ENCODE peak calls at places on chromosomes 12 and 14, in eight cellular contexts. One of them, this sample, is unnamed.

GRCh38 chr12:57479043-57479375 is 657 bp downstream of the ARHGAP9 start:
- DNase-seq in esophagus muscularis mucosa: no peak
- DNase-seq in sigmoid colon: no peak
- DNase-seq in prostate gland: no peak
- DNase-seq in fibroblast of mammary gland: no peak
- DNase-seq in K562: no peak
- DNase-seq in AG10803: no peak
- DNase-seq in IMR-90: no peak
- DNase-seq in this sample: no peak

GRCh38 chr14:85532981-85533820 is 3.3 kb downstream of the FLRT2 start:
- DNase-seq in esophagus muscularis mucosa: no peak
- DNase-seq in sigmoid colon: peak
- DNase-seq in prostate gland: peak
- DNase-seq in fibroblast of mammary gland: peak
- DNase-seq in K562: no peak
- DNase-seq in AG10803: peak
- DNase-seq in IMR-90: peak
- DNase-seq in this sample: peak

GRCh38 chr14:38042356-38042755 is 165.3 kb upstream of the SSTR1 start:
- DNase-seq in esophagus muscularis mucosa: no peak
- DNase-seq in sigmoid colon: no peak
- DNase-seq in prostate gland: no peak
- DNase-seq in fibroblast of mammary gland: peak
- DNase-seq in K562: no peak
- DNase-seq in AG10803: peak
- DNase-seq in IMR-90: peak
- DNase-seq in this sample: peak

GRCh38 chr12:3223601-3224529 is 146.7 kb downstream of the TSPAN9 start:
- DNase-seq in esophagus muscularis mucosa: no peak
- DNase-seq in sigmoid colon: no peak
- DNase-seq in prostate gland: no peak
- DNase-seq in fibroblast of mammary gland: no peak
- DNase-seq in K562: no peak
- DNase-seq in AG10803: no peak
- DNase-seq in IMR-90: no peak
- DNase-seq in this sample: no peak

GRCh38 chr12:3747543-3747942 is 5.4 kb downstream of the CRACR2A start:
- DNase-seq in esophagus muscularis mucosa: peak
- DNase-seq in sigmoid colon: no peak
- DNase-seq in prostate gland: peak
- DNase-seq in fibroblast of mammary gland: no peak
- DNase-seq in K562: no peak
- DNase-seq in AG10803: no peak
- DNase-seq in IMR-90: no peak
- DNase-seq in this sample: no peak

GRCh38 chr12:59431266-59431665 is 164.6 kb upstream of the SLC16A7 start:
- DNase-seq in esophagus muscularis mucosa: no peak
- DNase-seq in sigmoid colon: no peak
- DNase-seq in prostate gland: no peak
- DNase-seq in fibroblast of mammary gland: peak
- DNase-seq in K562: no peak
- DNase-seq in AG10803: peak
- DNase-seq in IMR-90: peak
- DNase-seq in this sample: peak

GRCh38 chr12:49225551-49226166 is 36.8 kb upstream of the TUBA1A start:
- DNase-seq in esophagus muscularis mucosa: no peak
- DNase-seq in sigmoid colon: no peak
- DNase-seq in prostate gland: no peak
- DNase-seq in fibroblast of mammary gland: peak
- DNase-seq in K562: no peak
- DNase-seq in AG10803: peak
- DNase-seq in IMR-90: peak
- DNase-seq in this sample: peak

GRCh38 chr14:69683971-69684370 is 72.6 kb downstream of the SUSD6 start:
- DNase-seq in esophagus muscularis mucosa: no peak
- DNase-seq in sigmoid colon: no peak
- DNase-seq in prostate gland: no peak
- DNase-seq in fibroblast of mammary gland: no peak
- DNase-seq in K562: no peak
- DNase-seq in AG10803: no peak
- DNase-seq in IMR-90: no peak
- DNase-seq in this sample: no peak

GRCh38 chr14:100536721-100537700 is 50.2 kb downstream of the BEGAIN start:
- DNase-seq in esophagus muscularis mucosa: no peak
- DNase-seq in sigmoid colon: peak
- DNase-seq in prostate gland: no peak
- DNase-seq in fibroblast of mammary gland: no peak
- DNase-seq in K562: no peak
- DNase-seq in AG10803: no peak
- DNase-seq in IMR-90: no peak
- DNase-seq in this sample: no peak

GRCh38 chr12:51941011-51941561 is 10.4 kb upstream of the ACVR1B start:
- DNase-seq in esophagus muscularis mucosa: no peak
- DNase-seq in sigmoid colon: no peak
- DNase-seq in prostate gland: no peak
- DNase-seq in fibroblast of mammary gland: peak
- DNase-seq in K562: no peak
- DNase-seq in AG10803: peak
- DNase-seq in IMR-90: peak
- DNase-seq in this sample: peak

GRCh38 chr12:94618995-94619695 is 31.2 kb downstream of the TMCC3 start:
- DNase-seq in esophagus muscularis mucosa: no peak
- DNase-seq in sigmoid colon: no peak
- DNase-seq in prostate gland: no peak
- DNase-seq in fibroblast of mammary gland: peak
- DNase-seq in K562: no peak
- DNase-seq in AG10803: peak
- DNase-seq in IMR-90: peak
- DNase-seq in this sample: peak

GRCh38 chr12:3207858-3208257 is 130.7 kb downstream of the TSPAN9 start:
- DNase-seq in esophagus muscularis mucosa: no peak
- DNase-seq in sigmoid colon: no peak
- DNase-seq in prostate gland: no peak
- DNase-seq in fibroblast of mammary gland: no peak
- DNase-seq in K562: peak
- DNase-seq in AG10803: no peak
- DNase-seq in IMR-90: no peak
- DNase-seq in this sample: no peak

GRCh38 chr12:132153501-132154340 is 9.5 kb downstream of the NOC4L start:
- DNase-seq in esophagus muscularis mucosa: no peak
- DNase-seq in sigmoid colon: peak
- DNase-seq in prostate gland: peak
- DNase-seq in fibroblast of mammary gland: peak
- DNase-seq in K562: peak
- DNase-seq in AG10803: peak
- DNase-seq in IMR-90: peak
- DNase-seq in this sample: peak

GRCh38 chr14:68705741-68706283 is 87.1 kb downstream of the ZFP36L1 start:
- DNase-seq in esophagus muscularis mucosa: no peak
- DNase-seq in sigmoid colon: peak
- DNase-seq in prostate gland: peak
- DNase-seq in fibroblast of mammary gland: no peak
- DNase-seq in K562: peak
- DNase-seq in AG10803: no peak
- DNase-seq in IMR-90: no peak
- DNase-seq in this sample: no peak

GRCh38 chr12:1528791-1529190 is 65.6 kb downstream of the FBXL14 start:
- DNase-seq in esophagus muscularis mucosa: no peak
- DNase-seq in sigmoid colon: peak
- DNase-seq in prostate gland: no peak
- DNase-seq in fibroblast of mammary gland: no peak
- DNase-seq in K562: no peak
- DNase-seq in AG10803: no peak
- DNase-seq in IMR-90: no peak
- DNase-seq in this sample: no peak

GRCh38 chr14:101049511-101049910 is 146.0 kb upstream of the RTL1 start:
- DNase-seq in esophagus muscularis mucosa: no peak
- DNase-seq in sigmoid colon: no peak
- DNase-seq in prostate gland: no peak
- DNase-seq in fibroblast of mammary gland: no peak
- DNase-seq in K562: no peak
- DNase-seq in AG10803: no peak
- DNase-seq in IMR-90: no peak
- DNase-seq in this sample: no peak

GRCh38 chr12:132326646-132327045 is 2.7 kb downstream of the GALNT9 start:
- DNase-seq in esophagus muscularis mucosa: no peak
- DNase-seq in sigmoid colon: no peak
- DNase-seq in prostate gland: no peak
- DNase-seq in fibroblast of mammary gland: no peak
- DNase-seq in K562: no peak
- DNase-seq in AG10803: no peak
- DNase-seq in IMR-90: no peak
- DNase-seq in this sample: no peak

GRCh38 chr14:59483360-59483759 is 848 bp downstream of the L3HYPDH start:
- DNase-seq in esophagus muscularis mucosa: no peak
- DNase-seq in sigmoid colon: no peak
- DNase-seq in prostate gland: no peak
- DNase-seq in fibroblast of mammary gland: peak
- DNase-seq in K562: no peak
- DNase-seq in AG10803: peak
- DNase-seq in IMR-90: peak
- DNase-seq in this sample: peak

GRCh38 chr12:71250186-71250585 is 92.4 kb upstream of the TSPAN8 start:
- DNase-seq in esophagus muscularis mucosa: no peak
- DNase-seq in sigmoid colon: no peak
- DNase-seq in prostate gland: no peak
- DNase-seq in fibroblast of mammary gland: peak
- DNase-seq in K562: no peak
- DNase-seq in AG10803: no peak
- DNase-seq in IMR-90: no peak
- DNase-seq in this sample: peak

GRCh38 chr14:102605026-102605425 is 12.6 kb downstream of the RCOR1 start:
- DNase-seq in esophagus muscularis mucosa: no peak
- DNase-seq in sigmoid colon: no peak
- DNase-seq in prostate gland: peak
- DNase-seq in fibroblast of mammary gland: no peak
- DNase-seq in K562: no peak
- DNase-seq in AG10803: no peak
- DNase-seq in IMR-90: no peak
- DNase-seq in this sample: no peak

GRCh38 chr14:64965356-64966000 is 6.7 kb downstream of the RAB15 start:
- DNase-seq in esophagus muscularis mucosa: no peak
- DNase-seq in sigmoid colon: no peak
- DNase-seq in prostate gland: no peak
- DNase-seq in fibroblast of mammary gland: no peak
- DNase-seq in K562: no peak
- DNase-seq in AG10803: no peak
- DNase-seq in IMR-90: no peak
- DNase-seq in this sample: no peak

GRCh38 chr14:58066115-58066514 is 85.9 kb downstream of the ARMH4 start:
- DNase-seq in esophagus muscularis mucosa: no peak
- DNase-seq in sigmoid colon: no peak
- DNase-seq in prostate gland: no peak
- DNase-seq in fibroblast of mammary gland: no peak
- DNase-seq in K562: no peak
- DNase-seq in AG10803: no peak
- DNase-seq in IMR-90: no peak
- DNase-seq in this sample: no peak
- TF ChIP-seq CTCF in esophagus muscularis mucosa: no peak
- TF ChIP-seq CTCF in sigmoid colon: no peak
- TF ChIP-seq CTCF in prostate gland: no peak
- TF ChIP-seq CTCF in fibroblast of mammary gland: no peak
- TF ChIP-seq CTCF in K562: no peak
- TF ChIP-seq CTCF in AG10803: no peak
- TF ChIP-seq CTCF in IMR-90: no peak
- TF ChIP-seq CTCF in this sample: no peak

DNA sequence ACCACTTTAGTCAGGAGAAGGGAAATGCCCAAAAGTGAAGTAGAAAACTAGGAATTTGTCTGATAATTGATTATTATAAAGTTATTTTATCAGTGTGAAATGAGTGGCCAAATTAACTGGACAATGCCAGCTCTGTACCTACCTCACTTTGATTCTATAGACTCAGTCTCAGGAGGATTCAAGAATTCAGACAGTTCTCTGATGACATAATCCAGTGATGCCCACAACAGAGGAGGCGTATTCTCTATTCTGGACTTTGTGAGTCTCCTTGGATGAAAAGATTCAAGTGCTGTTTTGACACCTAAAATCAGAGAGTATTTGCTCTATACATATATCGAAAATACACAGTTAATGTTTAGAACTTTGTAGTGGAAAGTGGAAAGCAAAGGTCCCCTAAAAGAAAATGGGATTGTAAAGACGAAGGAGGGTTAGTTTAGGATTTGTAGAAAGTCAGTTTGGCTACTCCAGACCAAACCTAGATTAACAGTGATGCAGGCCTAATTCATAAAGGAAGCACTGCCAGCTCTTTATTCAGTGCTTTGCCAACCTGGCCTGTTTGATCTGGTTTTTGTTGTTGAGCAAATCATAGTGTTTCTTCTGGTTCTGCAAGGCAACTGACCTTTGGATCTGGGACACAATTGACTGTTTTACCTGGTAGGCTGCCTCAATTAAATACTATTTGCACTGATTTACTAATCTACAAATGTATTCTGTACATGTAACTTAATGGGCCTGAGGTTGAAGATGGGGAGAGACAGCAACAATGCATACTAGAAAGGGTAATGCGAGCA is 67.4 kb downstream of the DAD1 start:
- DNase-seq in esophagus muscularis mucosa: no peak
- DNase-seq in sigmoid colon: no peak
- DNase-seq in prostate gland: no peak
- DNase-seq in fibroblast of mammary gland: no peak
- DNase-seq in K562: no peak
- DNase-seq in AG10803: no peak
- DNase-seq in IMR-90: no peak
- DNase-seq in this sample: no peak
- H3K4me3 ChIP-seq in esophagus muscularis mucosa: no peak
- H3K4me3 ChIP-seq in sigmoid colon: no peak
- H3K4me3 ChIP-seq in prostate gland: no peak
- H3K4me3 ChIP-seq in fibroblast of mammary gland: no peak
- H3K4me3 ChIP-seq in K562: no peak
- H3K4me3 ChIP-seq in AG10803: no peak
- H3K4me3 ChIP-seq in IMR-90: no peak
- H3K4me3 ChIP-seq in this sample: no peak

DNA sequence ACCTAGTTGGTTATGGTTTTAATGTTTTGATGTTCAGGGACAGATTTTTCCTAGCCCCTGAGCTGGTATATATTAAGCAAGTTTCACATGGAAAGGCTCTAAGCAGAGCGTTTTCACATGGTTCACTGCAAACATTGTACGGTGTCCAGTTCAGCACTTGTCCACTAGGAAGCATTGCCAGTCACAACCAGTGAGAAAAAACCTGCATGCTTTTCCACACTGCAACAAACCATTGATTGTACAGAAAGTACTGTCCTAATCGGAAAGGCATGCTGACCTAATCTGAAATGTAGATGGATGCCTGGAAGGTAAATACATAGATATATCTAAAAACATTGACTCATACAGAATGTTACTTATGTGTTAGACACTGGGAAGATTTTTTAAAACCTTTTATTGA is 25.0 kb upstream of the NPAS3 start:
- DNase-seq in esophagus muscularis mucosa: no peak
- DNase-seq in sigmoid colon: no peak
- DNase-seq in prostate gland: no peak
- DNase-seq in fibroblast of mammary gland: peak
- DNase-seq in K562: no peak
- DNase-seq in AG10803: no peak
- DNase-seq in IMR-90: no peak
- DNase-seq in this sample: no peak
- TF ChIP-seq CTCF in esophagus muscularis mucosa: no peak
- TF ChIP-seq CTCF in sigmoid colon: no peak
- TF ChIP-seq CTCF in prostate gland: no peak
- TF ChIP-seq CTCF in fibroblast of mammary gland: peak
- TF ChIP-seq CTCF in K562: no peak
- TF ChIP-seq CTCF in AG10803: peak
- TF ChIP-seq CTCF in IMR-90: no peak
- TF ChIP-seq CTCF in this sample: peak

GRCh38 chr12:119589087-119589486 is 4.5 kb upstream of the TMEM233 start:
- DNase-seq in esophagus muscularis mucosa: no peak
- DNase-seq in sigmoid colon: no peak
- DNase-seq in prostate gland: no peak
- DNase-seq in fibroblast of mammary gland: peak
- DNase-seq in K562: no peak
- DNase-seq in AG10803: no peak
- DNase-seq in IMR-90: peak
- DNase-seq in this sample: peak
- H3K4me3 ChIP-seq in esophagus muscularis mucosa: no peak
- H3K4me3 ChIP-seq in sigmoid colon: no peak
- H3K4me3 ChIP-seq in prostate gland: no peak
- H3K4me3 ChIP-seq in fibroblast of mammary gland: no peak
- H3K4me3 ChIP-seq in K562: no peak
- H3K4me3 ChIP-seq in AG10803: no peak
- H3K4me3 ChIP-seq in IMR-90: no peak
- H3K4me3 ChIP-seq in this sample: no peak

This sample was measured in fibroblast of the aortic adventitia.